ENCODE peak calls at places on chromosomes 4 and X, in nine cellular contexts. Q is right atrium auricular region, E is adrenal gland, F is hepatocyte, G is bronchial epithelial cell, L is cardiac muscle cell, Y is mucosa of descending colon, K is kidney epithelial cell, P is endodermal cell. W is an unnamed sample. For H3K36me3, the result is how much of the 10 kb centered on the place peaks cover.

GRCh38 chr4:89724716-89725115 is 112.2 kb downstream of the SNCA start:
- DNase-seq in Q (no peak), E (no peak), F (no peak), G (peak), L (peak), Y (no peak), K (peak), P (no peak), W (peak)

GRCh38 chr4:99321241-99322191 is at the start of gene ADH1B:
- DNase-seq in Q (no peak), E (no peak), F (no peak), G (no peak), L (no peak), Y (no peak), K (no peak), P (no peak), W (no peak)

GRCh38 chr4:94978904-94979303 is 221.1 kb downstream of the BMPR1B start:
- DNase-seq in Q (no peak), E (no peak), F (no peak), G (peak), L (peak), Y (no peak), K (no peak), P (no peak), W (no peak)

GRCh38 chr4:86035688-86036087 is 324.2 kb downstream of the MAPK10 start:
- DNase-seq in Q (no peak), E (no peak), F (no peak), G (peak), L (no peak), Y (no peak), K (no peak), P (no peak), W (no peak)

GRCh38 chrX:66176134-66176533 is 12.1 kb downstream of the HEPH start:
- DNase-seq in Q (no peak), E (no peak), F (no peak), G (no peak), L (no peak), Y (no peak), K (no peak), P (no peak), W (no peak)

GRCh38 chr4:82388405-82388804 is 14.6 kb upstream of the HNRNPD start:
- DNase-seq in Q (no peak), E (no peak), F (no peak), G (no peak), L (no peak), Y (no peak), K (no peak), P (no peak), W (no peak)

GRCh38 chr4:145179201-145179860 is 1.1 kb downstream of the OTUD4 start:
- DNase-seq in Q (peak), E (peak), F (peak), G (peak), L (peak), Y (peak), K (no peak), P (peak), W (no peak)

GRCh38 chr4:127856485-127857447 is 23.9 kb upstream of the PLK4 start:
- DNase-seq in Q (no peak), E (peak), F (peak), G (peak), L (peak), Y (no peak), K (peak), P (no peak), W (peak)

GRCh38 chrX:37910186-37910585 is 62.8 kb upstream of the DYNLT3 start:
- DNase-seq in Q (no peak), E (no peak), F (no peak), G (no peak), L (no peak), Y (no peak), K (no peak), P (no peak), W (no peak)

GRCh38 chrX:11764602-11765067 is 6.6 kb downstream of the MSL3 start:
- DNase-seq in Q (no peak), E (no peak), F (no peak), G (no peak), L (no peak), Y (no peak), K (no peak), P (no peak), W (no peak)

GRCh38 chrX:40867352-40867751 is 132.0 kb upstream of the MED14 start:
- DNase-seq in Q (no peak), E (peak), F (peak), G (peak), L (peak), Y (no peak), K (peak), P (no peak), W (no peak)

GRCh38 chr4:81452452-81453011 is 19.2 kb downstream of the RASGEF1B start:
- DNase-seq in Q (no peak), E (no peak), F (no peak), G (peak), L (peak), Y (no peak), K (no peak), P (no peak), W (no peak)

GRCh38 chrX:85897376-85898110 is 149.8 kb downstream of the CHM start:
- DNase-seq in Q (no peak), E (peak), F (no peak), G (no peak), L (no peak), Y (no peak), K (no peak), P (no peak), W (no peak)

GRCh38 chr4:102343964-102344519 is 1.2 kb downstream of the SLC39A8 start:
- DNase-seq in Q (peak), E (no peak), F (peak), G (peak), L (no peak), Y (no peak), K (no peak), P (no peak), W (no peak)

GRCh38 chr4:15003441-15003890 is 1.2 kb downstream of the CPEB2 start:
- DNase-seq in Q (no peak), E (peak), F (peak), G (peak), L (peak), Y (peak), K (no peak), P (no peak), W (no peak)

GRCh38 chrX:119495734-119496520 is 27.7 kb downstream of the SLC25A5 start:
- DNase-seq in Q (no peak), E (no peak), F (no peak), G (no peak), L (no peak), Y (no peak), K (no peak), P (no peak), W (no peak)

GRCh38 chr4:155639674-155640529 is 26.7 kb upstream of the GUCY1A1 start:
- DNase-seq in Q (no peak), E (no peak), F (no peak), G (no peak), L (no peak), Y (no peak), K (no peak), P (no peak), W (no peak)

GRCh38 chr4:183178201-183178600 is 79.1 kb downstream of the WWC2 start:
- DNase-seq in Q (no peak), E (no peak), F (no peak), G (no peak), L (no peak), Y (no peak), K (no peak), P (no peak), W (no peak)

GRCh38 chr4:156949373-156949814 is 22.2 kb downstream of the PDGFC start:
- DNase-seq in Q (no peak), E (no peak), F (no peak), G (peak), L (peak), Y (no peak), K (peak), P (no peak), W (peak)

GRCh38 chr4:138110815-138111214 is 131.3 kb downstream of the SLC7A11 start:
- DNase-seq in Q (no peak), E (no peak), F (no peak), G (peak), L (peak), Y (no peak), K (no peak), P (no peak), W (no peak)

GRCh38 chrX:45750639-45751038 is 550.0 kb upstream of the DIPK2B start:
- DNase-seq in Q (no peak), E (no peak), F (no peak), G (peak), L (no peak), Y (no peak), K (no peak), P (no peak), W (no peak)

GRCh38 chr4:153603258-153603657 is 80.8 kb upstream of the TLR2 start:
- DNase-seq in Q (no peak), E (no peak), F (no peak), G (no peak), L (no peak), Y (no peak), K (no peak), P (no peak), W (no peak)

GRCh38 chr4:84750260-84750955 is 167.5 kb downstream of the CDS1 start:
- DNase-seq in Q (no peak), E (peak), F (peak), G (peak), L (peak), Y (no peak), K (peak), P (no peak), W (no peak)

GRCh38 chr4:17580969-17581368 is 4.0 kb downstream of the LAP3 start:
- DNase-seq in Q (no peak), E (no peak), F (no peak), G (no peak), L (peak), Y (no peak), K (no peak), P (no peak), W (no peak)

GRCh38 chrX:110853610-110854009 is 58.0 kb upstream of the CHRDL1 start:
- DNase-seq in Q (no peak), E (peak), F (peak), G (peak), L (peak), Y (no peak), K (no peak), P (peak), W (no peak)

GRCh38 chrX:154436597-154437397 is at the start of gene GDI1:
- DNase-seq in Q (no peak), E (peak), F (peak), G (no peak), L (peak), Y (peak), K (no peak), P (peak), W (no peak)

GRCh38 chr4:81724925-81725329 is 253.2 kb upstream of the RASGEF1B start:
- DNase-seq in Q (peak), E (peak), F (peak), G (peak), L (peak), Y (peak), K (peak), P (peak), W (no peak)

GRCh38 chr4:41550308-41550707 is 12.4 kb downstream of the LIMCH1 start:
- DNase-seq in Q (no peak), E (no peak), F (no peak), G (no peak), L (peak), Y (no peak), K (no peak), P (no peak), W (no peak)

GRCh38 chrX:56385960-56386359 is 153.8 kb downstream of the KLF8 start:
- DNase-seq in Q (no peak), E (no peak), F (no peak), G (no peak), L (no peak), Y (no peak), K (no peak), P (no peak), W (no peak)

GRCh38 chr4:61202100-61202637 is 2.0 kb downstream of the ADGRL3 start:
- DNase-seq in Q (no peak), E (peak), F (no peak), G (no peak), L (no peak), Y (no peak), K (no peak), P (no peak), W (no peak)

GRCh38 chr4:5247735-5248134 is 196.5 kb downstream of the STK32B start:
- DNase-seq in Q (no peak), E (no peak), F (no peak), G (no peak), L (no peak), Y (no peak), K (no peak), P (no peak), W (no peak)

GRCh38 chr4:81459233-81459632 is 12.5 kb downstream of the RASGEF1B start:
- DNase-seq in Q (no peak), E (no peak), F (no peak), G (no peak), L (no peak), Y (no peak), K (no peak), P (no peak), W (no peak)

GRCh38 chr4:4333265-4333706 is 43.2 kb downstream of the ZBTB49 start:
- DNase-seq in Q (peak), E (no peak), F (peak), G (no peak), L (peak), Y (no peak), K (no peak), P (no peak), W (peak)

GRCh38 chr4:168735735-168736134 is 238.9 kb downstream of the PALLD start:
- DNase-seq in Q (no peak), E (no peak), F (no peak), G (no peak), L (no peak), Y (no peak), K (no peak), P (no peak), W (no peak)

GRCh38 chrX:101759000-101759399 is 99.3 kb upstream of the ARMCX2 start:
- DNase-seq in Q (no peak), E (peak), F (peak), G (peak), L (peak), Y (no peak), K (no peak), P (peak), W (no peak)

GRCh38 chr4:1202526-1203378 is 30.4 kb upstream of the SPON2 start:
- DNase-seq in Q (peak), E (no peak), F (peak), G (no peak), L (no peak), Y (peak), K (no peak), P (peak), W (no peak)

GRCh38 chr4:73068496-73069337 is 799 bp downstream of the COX18 start:
- DNase-seq in Q (no peak), E (peak), F (peak), G (peak), L (peak), Y (no peak), K (no peak), P (peak), W (peak)

GRCh38 chrX:10142041-10142589 is 14.7 kb upstream of the CLCN4 start:
- DNase-seq in Q (no peak), E (no peak), F (no peak), G (no peak), L (no peak), Y (no peak), K (no peak), P (no peak), W (no peak)

GRCh38 chr4:15938182-15938581 is 358 bp downstream of the FGFBP1 start:
- DNase-seq in Q (no peak), E (no peak), F (peak), G (peak), L (no peak), Y (peak), K (no peak), P (peak), W (no peak)

GRCh38 chr4:8283631-8284121 is 14.1 kb downstream of the HTRA3 start:
- DNase-seq in Q (no peak), E (no peak), F (no peak), G (no peak), L (no peak), Y (no peak), K (no peak), P (peak), W (no peak)

GRCh38 chr4:8282742-8283141 is 13.2 kb downstream of the HTRA3 start:
- DNase-seq in Q (no peak), E (no peak), F (no peak), G (no peak), L (no peak), Y (no peak), K (no peak), P (no peak), W (no peak)

GRCh38 chr4:8282134-8282641 is 12.6 kb downstream of the HTRA3 start:
- DNase-seq in Q (no peak), E (no peak), F (no peak), G (no peak), L (no peak), Y (peak), K (no peak), P (no peak), W (no peak)

GRCh38 chr4:8284391-8284790 is 14.8 kb downstream of the HTRA3 start:
- DNase-seq in Q (no peak), E (no peak), F (no peak), G (no peak), L (no peak), Y (no peak), K (no peak), P (no peak), W (no peak)

DNA sequence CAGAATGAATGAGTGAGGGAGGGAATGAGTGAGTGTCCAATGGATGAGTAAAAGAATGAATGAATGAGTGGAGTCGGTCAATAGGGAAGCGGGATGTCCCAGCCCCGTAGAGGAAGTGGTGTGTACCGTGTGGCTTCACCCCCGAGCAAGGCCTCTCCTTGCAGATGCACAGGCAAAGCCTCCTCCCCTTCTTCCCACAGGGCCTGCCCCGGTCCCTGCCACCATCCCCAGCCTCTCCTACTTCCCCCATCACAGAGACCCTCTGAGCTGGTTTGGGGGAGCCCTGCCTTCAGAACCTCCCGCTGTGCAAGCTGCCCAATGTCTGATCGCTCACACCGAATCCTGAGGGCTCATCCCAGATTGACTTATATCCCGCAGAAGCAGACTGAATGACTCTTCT is 13.6 kb downstream of the HTRA3 start:
- DNase-seq in Q (no peak), E (no peak), F (no peak), G (no peak), L (no peak), Y (no peak), K (no peak), P (no peak), W (no peak)
- TF ChIP-seq CTCF in Q (no peak), E (no peak), F (no peak), G (no peak), L (no peak), Y (no peak), K (no peak), P (no peak), W (no peak)

DNA sequence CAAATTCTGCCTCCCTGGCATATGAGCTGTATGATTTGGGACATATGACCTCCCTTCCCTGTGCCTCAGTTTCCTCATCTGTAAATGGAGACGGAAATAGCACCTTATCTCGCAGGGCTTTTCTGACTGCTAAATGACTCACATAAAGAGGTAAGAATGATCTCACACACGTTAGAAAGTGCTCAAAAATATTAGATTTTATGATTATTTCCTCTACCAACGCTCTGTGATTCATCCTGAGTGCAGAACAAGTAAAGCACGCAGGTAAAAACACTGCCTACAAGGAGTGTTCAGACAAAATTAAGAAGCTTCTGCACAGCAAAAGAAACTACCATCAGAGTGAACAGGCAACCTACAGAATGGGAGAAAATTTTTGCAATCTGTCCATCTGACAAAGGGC is 21.1 kb downstream of the ACSL1 start:
- DNase-seq in Q (peak), E (no peak), F (no peak), G (peak), L (no peak), Y (no peak), K (no peak), P (no peak), W (no peak)
- H3K4me3 ChIP-seq in Q (peak), E (no peak), F (no peak), G (no peak), L (no peak), Y (no peak), K (no peak), P (no peak), W (no peak)

GRCh38 chrX:24204958-24205357 is 55.4 kb downstream of the ZFX start:
- DNase-seq in Q (no peak), E (no peak), F (no peak), G (no peak), L (no peak), Y (no peak), K (no peak), P (no peak), W (no peak)

GRCh38 chrX:24210190-24210589 is 60.7 kb downstream of the ZFX start:
- DNase-seq in Q (no peak), E (no peak), F (no peak), G (no peak), L (no peak), Y (no peak), K (no peak), P (no peak), W (no peak)

GRCh38 chrX:24204331-24204730 is 54.8 kb downstream of the ZFX start:
- DNase-seq in Q (no peak), E (no peak), F (no peak), G (peak), L (peak), Y (no peak), K (no peak), P (no peak), W (no peak)

GRCh38 chrX:24207826-24208225 is 58.3 kb downstream of the ZFX start:
- DNase-seq in Q (no peak), E (no peak), F (no peak), G (peak), L (peak), Y (no peak), K (no peak), P (no peak), W (no peak)

GRCh38 chrX:24208494-24209240 is 59.1 kb downstream of the ZFX start:
- DNase-seq in Q (no peak), E (no peak), F (no peak), G (no peak), L (no peak), Y (no peak), K (no peak), P (peak), W (no peak)
- H3K36me3 ChIP-seq in Q (half or more), E (under half), F (under half), G (under half), L (half or more), Y (under half), K (under half), P (under half), W (under half)

GRCh38 chrX:137848291-137848905 is 282.5 kb downstream of the ZIC3 start:
- DNase-seq in Q (no peak), E (no peak), F (no peak), G (no peak), L (no peak), Y (no peak), K (no peak), P (peak), W (no peak)
- TF ChIP-seq CTCF in Q (no peak), E (no peak), F (no peak), G (no peak), L (no peak), Y (no peak), K (no peak), P (no peak), W (no peak)

W was measured in BJ.